ENCODE peak calls at places on chromosomes 5 and 9, in five cellular contexts. E is right lobe of liver, K is H9, D is RWPE1, B is astrocyte. O is an unnamed sample.

GRCh38 chr5:34930527-34930844 is 1.1 kb downstream of the DNAJC21 start:
- DNase-seq in E (no peak), K (no peak), D (no peak), B (peak; percentile 45), O (no peak)

GRCh38 chr9:20561542-20561941 is 60.8 kb downstream of the MLLT3 start:
- DNase-seq in E (no peak), K (no peak), D (no peak), B (no peak), O (no peak)

GRCh38 chr9:13555989-13556500 is 276.6 kb upstream of the MPDZ start:
- DNase-seq in E (no peak), K (no peak), D (no peak), B (no peak), O (no peak)

GRCh38 chr5:72107874-72108199 is 562 bp downstream of the MAP1B start:
- DNase-seq in E (no peak), K (no peak), D (peak; percentile 34), B (no peak), O (no peak)

GRCh38 chr9:5442400-5443011 is 4.8 kb upstream of the PLGRKT start:
- DNase-seq in E (no peak), K (no peak), D (peak; percentile 4), B (peak; percentile 34), O (no peak)

GRCh38 chr9:95552814-95553546 is 36.2 kb upstream of the PTCH1 start:
- DNase-seq in E (no peak), K (peak; percentile 65), D (no peak), B (no peak), O (no peak)

GRCh38 chr5:15393146-15393545 is 106.8 kb upstream of the FBXL7 start:
- DNase-seq in E (no peak), K (no peak), D (no peak), B (no peak), O (no peak)

GRCh38 chr9:69248005-69248404 is 73.9 kb downstream of the TJP2 start:
- DNase-seq in E (no peak), K (no peak), D (no peak), B (no peak), O (no peak)

GRCh38 chr9:16414451-16414850 is 456.0 kb downstream of the BNC2 start:
- DNase-seq in E (no peak), K (no peak), D (no peak), B (peak; percentile 24), O (no peak)

GRCh38 chr9:91374939-91375338 is 13.2 kb upstream of the AUH start:
- DNase-seq in E (no peak), K (no peak), D (no peak), B (peak; percentile 87), O (no peak)

GRCh38 chr9:88258587-88258986 is 120.3 kb upstream of the SPATA31C2 start:
- DNase-seq in E (no peak), K (no peak), D (no peak), B (peak; percentile 52), O (peak; percentile 49)

GRCh38 chr5:72628771-72629313 is 121.6 kb upstream of the ZNF366 start:
- DNase-seq in E (no peak), K (no peak), D (no peak), B (peak; percentile 18), O (no peak)

GRCh38 chr9:126661521-126662251 is 48.0 kb downstream of the LMX1B start:
- DNase-seq in E (no peak), K (peak; percentile 97), D (peak; percentile 96), B (no peak), O (no peak)
- TF ChIP-seq CTCF in E (no peak), K (peak; percentile 76), D (no peak), B (no peak), O (no peak)

DNA sequence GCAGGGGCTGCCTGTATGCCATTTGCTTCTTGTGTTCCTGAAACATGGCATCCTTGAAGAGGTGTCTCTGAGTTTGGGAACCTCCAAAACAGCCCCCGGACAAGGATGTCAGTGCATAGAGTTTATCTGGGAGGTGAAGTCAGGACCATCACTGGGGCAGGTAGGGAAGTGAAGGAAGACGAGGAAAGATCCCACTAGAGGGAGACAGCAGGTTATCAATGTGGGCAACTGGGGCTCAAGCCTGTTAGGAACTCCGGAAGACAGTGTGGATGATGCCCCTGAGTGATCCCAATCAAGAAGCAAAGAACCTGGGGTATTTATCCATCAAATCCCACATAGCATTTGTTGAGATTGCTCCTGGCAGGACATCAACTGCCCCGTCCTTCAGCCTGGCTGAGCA is 233.1 kb downstream of the AGTPBP1 start:
- DNase-seq in E (no peak), K (peak; percentile 50), D (peak; percentile 39), B (no peak), O (no peak)
- TF ChIP-seq CTCF in E (no peak), K (peak; percentile 58), D (no peak), B (no peak), O (no peak)

GRCh38 chr9:131837316-131837715 is 97.4 kb upstream of the RAPGEF1 start:
- DNase-seq in E (no peak), K (peak; percentile 67), D (no peak), B (no peak), O (no peak)
- TF ChIP-seq CTCF in E (no peak), K (peak; percentile 51), D (no peak), B (no peak), O (no peak)

GRCh38 chr5:38515081-38515480 is 41.4 kb downstream of the LIFR start:
- DNase-seq in E (no peak), K (no peak), D (no peak), B (no peak), O (no peak)

GRCh38 chr5:38518341-38518740 is 38.1 kb downstream of the LIFR start:
- DNase-seq in E (no peak), K (no peak), D (no peak), B (no peak), O (no peak)

GRCh38 chr5:38519476-38519875 is 37.0 kb downstream of the LIFR start:
- DNase-seq in E (no peak), K (no peak), D (no peak), B (no peak), O (no peak)

GRCh38 chr5:38515648-38516047 is 40.8 kb downstream of the LIFR start:
- DNase-seq in E (no peak), K (no peak), D (peak; percentile 33), B (no peak), O (no peak)
- TF ChIP-seq CTCF in E (no peak), K (peak; percentile 38), D (peak; percentile 14), B (peak; percentile 46), O (peak; percentile 18)

O was measured in lower lobe of right lung.